ENCODE peak calls at places on chromosomes 7 and 10, in four cellular contexts. E is heart right ventricle, C is body of pancreas, O is neural progenitor cell. H is an unnamed sample.
A peak's percentile ranks its signal among the peaks of the same experiment; 100 is the strongest.

GRCh38 chr7:45469103-45469502 is 105.1 kb upstream of the ADCY1 start:
- DNase-seq in E (no peak), C (no peak), O (no peak), H (peak; percentile 12)

GRCh38 chr10:17046989-17047388 is 82.6 kb downstream of the CUBN start:
- DNase-seq in E (no peak), C (no peak), O (no peak), H (no peak)

GRCh38 chr10:49115015-49115795 is at the start of gene VSTM4:
- DNase-seq in E (peak; percentile 68), C (peak; percentile 47), O (peak; percentile 82), H (peak; percentile 10)

GRCh38 chr10:13158401-13158800 is 3.0 kb upstream of the MCM10 start:
- DNase-seq in E (peak; percentile 21), C (peak; percentile 31), O (peak; percentile 19), H (no peak)

GRCh38 chr10:119644994-119645393 is 6.2 kb upstream of the BAG3 start:
- DNase-seq in E (no peak), C (no peak), O (no peak), H (no peak)

GRCh38 chr10:118264838-118265470 is 77.2 kb downstream of the FAM204A start:
- DNase-seq in E (no peak), C (no peak), O (no peak), H (no peak)

GRCh38 chr10:36224431-36224985 is 582.4 kb upstream of the FZD8 start:
- DNase-seq in E (no peak), C (no peak), O (no peak), H (no peak)

GRCh38 chr7:144656960-144657359 is 178.9 kb downstream of the TPK1 start:
- DNase-seq in E (no peak), C (no peak), O (peak; percentile 39), H (peak; percentile 4)

GRCh38 chr10:103455235-103455634 is 3.1 kb upstream of the CALHM2 start:
- DNase-seq in E (no peak), C (no peak), O (no peak), H (no peak)

GRCh38 chr7:52271663-52272062 is 763.8 kb upstream of the POM121L12 start:
- DNase-seq in E (no peak), C (no peak), O (no peak), H (no peak)

GRCh38 chr7:129514683-129515082 is 12.4 kb downstream of the SMKR1 start:
- DNase-seq in E (no peak), C (no peak), O (no peak), H (peak; percentile 30)

GRCh38 chr10:101775273-101776131 is at the start of gene FGF8:
- DNase-seq in E (no peak), C (no peak), O (peak; percentile 56), H (no peak)

GRCh38 chr10:101777857-101778145 is 1.9 kb upstream of the FGF8 start:
- DNase-seq in E (no peak), C (no peak), O (no peak), H (no peak)

GRCh38 chr10:101778151-101778780 is 2.4 kb upstream of the FGF8 start:
- DNase-seq in E (no peak), C (no peak), O (no peak), H (no peak)

GRCh38 chr10:101778781-101779543 is 3.0 kb upstream of the FGF8 start:
- DNase-seq in E (no peak), C (peak; percentile 55), O (peak; percentile 91), H (no peak)

DNA sequence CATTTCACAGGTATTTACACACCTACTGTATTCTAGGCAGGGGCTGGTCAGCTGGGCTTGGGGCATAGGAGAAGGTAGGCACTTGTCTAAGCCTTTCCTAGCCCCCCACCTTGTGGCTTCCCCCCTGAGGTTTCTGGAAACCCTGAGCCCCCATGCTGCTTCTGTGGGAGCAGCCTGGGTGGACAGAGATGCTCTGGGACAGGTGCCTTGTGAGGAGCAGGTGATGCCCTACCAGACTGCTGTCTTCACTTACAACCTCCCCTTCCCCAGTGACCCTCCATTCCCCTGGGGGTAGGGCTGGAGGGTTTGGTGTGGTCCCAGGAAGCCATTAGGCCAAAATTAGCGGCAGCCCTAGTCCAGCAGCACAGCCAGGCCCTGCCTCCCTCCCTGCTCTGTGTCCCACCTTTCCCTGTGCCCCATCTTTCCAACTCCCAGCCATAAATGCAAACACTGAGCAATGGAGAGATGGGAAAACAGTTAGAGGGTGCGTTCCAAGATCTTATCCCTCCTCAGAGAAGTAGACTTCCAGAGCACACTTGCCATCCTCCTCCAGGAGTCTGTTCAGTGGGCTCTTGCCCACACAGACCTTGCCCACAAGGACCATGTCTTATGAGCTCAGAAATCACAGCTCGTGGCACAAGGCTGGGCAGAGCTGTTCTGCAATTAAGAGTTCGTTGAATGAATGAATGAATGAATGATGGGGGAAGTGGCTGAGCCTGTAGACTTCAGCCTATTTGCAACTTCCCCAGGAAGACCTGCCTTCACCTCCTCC is 1.4 kb upstream of the FGF8 start:
- DNase-seq in E (no peak), C (no peak), O (no peak), H (no peak)
- H3K27me3 ChIP-seq in E (peaks cover 19% of the 10 kb centered on the region), C (no peaks in the 10 kb centered on the region), O (peaks cover 81% of the 10 kb centered on the region), H (peaks cover 46% of the 10 kb centered on the region)

GRCh38 chr10:14554843-14555205 is 219.9 kb downstream of the FAM107B start:
- DNase-seq in E (no peak), C (no peak), O (no peak), H (no peak)
- H3K4me1 ChIP-seq in E (peaks cover 6% of the 10 kb centered on the region), C (peaks cover 90% of the 10 kb centered on the region), O (peaks cover 7% of the 10 kb centered on the region), H (peaks cover 26% of the 10 kb centered on the region)

GRCh38 chr7:157932498-157933218 is 595.9 kb downstream of the DNAJB6 start:
- DNase-seq in E (no peak), C (no peak), O (no peak), H (peak; percentile 4)
- H3K9me3 ChIP-seq in E (peaks cover 8% of the 10 kb centered on the region), C (no peaks in the 10 kb centered on the region), O (no peaks in the 10 kb centered on the region), H (peaks cover 31% of the 10 kb centered on the region)

GRCh38 chr7:100965723-100966541 is 3.4 kb upstream of the MUC12 start:
- DNase-seq in E (peak; percentile 68), C (peak; percentile 86), O (peak; percentile 99), H (peak; percentile 87)
- H3K27me3 ChIP-seq in E (peaks cover 35% of the 10 kb centered on the region), C (no peaks in the 10 kb centered on the region), O (peaks cover 71% of the 10 kb centered on the region), H (peaks cover 67% of the 10 kb centered on the region)

GRCh38 chr7:255038-255435 is 34.9 kb upstream of the FOXL3 start:
- DNase-seq in E (no peak), C (no peak), O (no peak), H (no peak)
- H3K4me1 ChIP-seq in E (no peaks in the 10 kb centered on the region), C (no peaks in the 10 kb centered on the region), O (no peaks in the 10 kb centered on the region), H (peaks cover 10% of the 10 kb centered on the region)

DNA sequence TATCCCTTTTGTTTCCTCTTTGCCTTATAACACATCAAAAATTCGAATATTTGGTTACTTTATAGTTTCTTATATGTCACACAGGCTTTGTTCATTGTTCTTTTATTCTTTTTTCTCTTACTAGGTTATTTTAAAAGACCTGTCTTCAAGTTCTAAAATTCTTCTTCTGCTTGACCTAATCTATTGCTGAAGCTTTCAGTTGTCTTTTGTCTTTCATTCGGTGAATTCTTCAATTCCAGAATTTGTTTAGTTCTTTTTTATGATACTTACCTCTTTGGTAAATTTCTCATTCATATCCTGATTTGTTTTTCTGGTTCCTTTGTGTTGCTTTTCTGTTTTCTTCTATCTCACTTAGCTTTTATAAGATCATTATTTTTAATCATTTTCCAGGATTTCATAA is 188.4 kb downstream of the ZEB1 start:
- DNase-seq in E (no peak), C (no peak), O (no peak), H (no peak)
- H3K9me3 ChIP-seq in E (no peaks in the 10 kb centered on the region), C (no peaks in the 10 kb centered on the region), O (peaks cover 19% of the 10 kb centered on the region), H (peaks cover 14% of the 10 kb centered on the region)

GRCh38 chr7:128165927-128166420 is 75.1 kb upstream of the LEP start:
- DNase-seq in E (no peak), C (no peak), O (no peak), H (no peak)

GRCh38 chr7:128167316-128167691 is 73.8 kb upstream of the LEP start:
- DNase-seq in E (no peak), C (peak; percentile 77), O (peak; percentile 71), H (peak; percentile 71)

GRCh38 chr7:128167791-128168666 is 73.0 kb upstream of the LEP start:
- DNase-seq in E (no peak), C (peak; percentile 12), O (peak; percentile 40), H (no peak)

GRCh38 chr7:128164955-128165670 is 76.0 kb upstream of the LEP start:
- DNase-seq in E (no peak), C (no peak), O (no peak), H (no peak)

DNA sequence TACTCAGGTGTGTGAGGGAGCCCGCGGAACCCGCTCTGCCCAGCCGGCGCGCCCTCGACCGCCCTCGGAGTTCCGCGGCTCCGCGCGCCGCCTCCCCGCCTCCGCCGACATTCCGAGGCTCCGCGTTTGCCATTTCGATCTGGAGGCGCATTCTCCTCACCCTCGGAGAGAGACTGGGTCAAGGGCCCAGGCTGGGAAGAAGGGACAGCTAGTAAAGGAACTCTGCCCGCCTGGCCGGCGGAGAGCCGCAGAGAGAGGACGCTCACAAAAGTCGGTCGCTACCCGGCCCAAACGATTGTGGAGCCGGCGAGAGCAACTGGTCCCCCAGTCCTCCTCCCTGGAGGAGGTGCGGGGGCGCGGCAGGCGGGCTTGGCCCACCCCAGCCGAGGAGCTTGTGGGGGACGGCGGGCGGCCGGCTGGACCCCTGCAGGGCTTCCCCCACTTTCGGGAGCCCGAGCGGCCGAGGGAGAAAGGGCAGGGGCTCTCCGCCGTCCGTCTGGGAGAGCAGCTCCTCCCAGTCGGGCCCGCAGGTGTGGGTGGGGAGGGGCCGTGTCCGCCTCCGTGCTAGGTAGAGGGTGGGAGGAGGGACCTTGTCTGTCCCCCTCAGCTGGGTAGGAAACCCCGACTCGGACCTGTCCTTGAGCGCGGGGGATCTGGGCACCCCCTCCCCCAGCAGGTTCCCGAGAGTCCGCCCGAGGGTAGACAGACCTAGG is 74.3 kb upstream of the LEP start:
- DNase-seq in E (no peak), C (peak; percentile 58), O (peak; percentile 64), H (no peak)
- H3K27me3 ChIP-seq in E (peaks cover 15% of the 10 kb centered on the region), C (no peaks in the 10 kb centered on the region), O (peaks cover 100% of the 10 kb centered on the region), H (peaks cover 81% of the 10 kb centered on the region)

GRCh38 chr10:4190876-4191275 is 405.9 kb upstream of the KLF6 start:
- DNase-seq in E (no peak), C (no peak), O (no peak), H (no peak)
- H3K4me1 ChIP-seq in E (no peaks in the 10 kb centered on the region), C (no peaks in the 10 kb centered on the region), O (peaks cover 4% of the 10 kb centered on the region), H (no peaks in the 10 kb centered on the region)